ENCODE peak calls at places on chromosome 11, in seven cellular contexts. Q, V, J, T, B, L and X are unnamed samples.

GRCh38 chr11:132648841-132649240 is 883.5 kb downstream of the OPCML start:
- DNase-seq in V (no peak), J (no peak), L (no peak), Q (no peak), B (peak), T (no peak), X (no peak)

GRCh38 chr11:72353861-72354260 is 80.5 kb downstream of the CLPB start:
- DNase-seq in T (no peak), L (no peak), V (no peak), J (no peak), Q (peak), B (no peak), X (no peak)

GRCh38 chr11:17076517-17077239 is 789 bp downstream of the RPS13 start:
- DNase-seq in B (no peak), J (no peak), V (no peak), T (no peak), L (no peak), Q (no peak), X (peak)

GRCh38 chr11:104487035-104487775 is 323.3 kb upstream of the PDGFD start:
- DNase-seq in B (no peak), L (no peak), J (no peak), Q (no peak), T (no peak), V (no peak), X (no peak)

GRCh38 chr11:128026596-128026995 is 560.8 kb downstream of the ETS1 start:
- DNase-seq in B (no peak), L (no peak), Q (no peak), T (no peak), V (no peak), J (no peak), X (no peak)

GRCh38 chr11:69867076-69868002 is 48.1 kb upstream of the FGF3 start:
- DNase-seq in J (no peak), Q (no peak), V (no peak), T (no peak), L (no peak), B (no peak), X (no peak)

GRCh38 chr11:2885017-2885675 is 429 bp downstream of the CDKN1C start:
- DNase-seq in J (no peak), B (no peak), L (peak), T (peak), V (peak), Q (peak), X (peak)

GRCh38 chr11:74980627-74981026 is 8.1 kb upstream of the NEU3 start:
- DNase-seq in B (no peak), T (no peak), V (no peak), Q (no peak), J (no peak), L (no peak), X (no peak)

GRCh38 chr11:18259259-18259658 is 6.8 kb upstream of the SAA1 start:
- DNase-seq in T (no peak), V (no peak), L (no peak), J (no peak), B (no peak), Q (no peak), X (no peak)

GRCh38 chr11:28536504-28537267 is 428.5 kb downstream of the METTL15 start:
- DNase-seq in B (no peak), V (no peak), T (no peak), J (no peak), L (no peak), Q (no peak), X (no peak)

GRCh38 chr11:92838655-92839334 is 130.7 kb upstream of the MTNR1B start:
- DNase-seq in V (no peak), J (no peak), B (no peak), L (no peak), Q (peak), T (no peak), X (no peak)

GRCh38 chr11:2592559-2593392 is 107.0 kb downstream of the KCNQ1OT1 start:
- DNase-seq in V (no peak), J (no peak), L (peak), T (peak), Q (no peak), B (peak), X (peak)

GRCh38 chr11:22165087-22165486 is 27.8 kb upstream of the ANO5 start:
- DNase-seq in B (no peak), T (no peak), V (no peak), L (no peak), J (no peak), Q (no peak), X (no peak)

GRCh38 chr11:66324626-66325025 is 7.8 kb upstream of the CD248 start:
- DNase-seq in J (no peak), B (no peak), T (no peak), L (no peak), V (no peak), Q (no peak), X (no peak)

GRCh38 chr11:16982256-16982671 is 31.9 kb downstream of the PLEKHA7 start:
- DNase-seq in B (no peak), J (no peak), Q (peak), T (no peak), V (no peak), L (peak), X (peak)

GRCh38 chr11:64877390-64878222 is 815 bp downstream of the EHD1 start:
- DNase-seq in Q (no peak), T (no peak), J (no peak), B (no peak), L (no peak), V (no peak), X (peak)

GRCh38 chr11:74820763-74821162 is 72.1 kb downstream of the RNF169 start:
- DNase-seq in B (no peak), L (no peak), Q (no peak), T (no peak), V (no peak), J (no peak), X (no peak)

GRCh38 chr11:35142481-35143207 is 3.7 kb downstream of the CD44 start:
- DNase-seq in Q (peak), T (peak), V (no peak), J (no peak), L (no peak), B (no peak), X (no peak)

GRCh38 chr11:11813288-11813962 is 28.3 kb upstream of the USP47 start:
- DNase-seq in B (no peak), L (no peak), J (no peak), V (no peak), T (no peak), Q (no peak), X (no peak)

GRCh38 chr11:75428989-75429640 is 3.9 kb downstream of the KLHL35 start:
- DNase-seq in B (no peak), Q (no peak), J (no peak), L (no peak), T (no peak), V (no peak), X (peak)

GRCh38 chr11:122267602-122268001 is 151.6 kb upstream of the BLID start:
- DNase-seq in Q (peak), V (no peak), J (no peak), L (no peak), T (no peak), B (no peak), X (no peak)

GRCh38 chr11:6006846-6007245 is at the start of gene OR56A4:
- DNase-seq in V (no peak), B (no peak), Q (no peak), L (no peak), J (no peak), T (no peak), X (no peak)

GRCh38 chr11:60370811-60371297 is 7.5 kb upstream of the MS4A7 start:
- DNase-seq in J (no peak), B (no peak), V (peak), T (no peak), Q (no peak), L (no peak), X (no peak)

GRCh38 chr11:124712392-124712791 is 27.4 kb upstream of the NRGN start:
- DNase-seq in Q (no peak), B (no peak), J (no peak), T (no peak), L (no peak), V (no peak), X (no peak)

GRCh38 chr11:87286338-87286737 is 248.6 kb downstream of the TMEM135 start:
- DNase-seq in T (no peak), B (no peak), L (no peak), Q (no peak), V (no peak), J (no peak), X (no peak)

GRCh38 chr11:96157517-96157873 is 185.5 kb downstream of the MAML2 start:
- DNase-seq in B (no peak), J (no peak), T (no peak), L (no peak), Q (no peak), V (no peak), X (no peak)

GRCh38 chr11:70650075-70650909 is 252.0 kb downstream of the CTTN start:
- DNase-seq in T (no peak), B (no peak), L (no peak), J (peak), Q (peak), V (peak), X (no peak)

GRCh38 chr11:44094260-44094868 is 1.1 kb upstream of the EXT2 start:
- DNase-seq in L (peak), J (peak), B (no peak), V (peak), T (peak), Q (peak), X (peak)

GRCh38 chr11:48034926-48035876 is 54.8 kb downstream of the PTPRJ start:
- DNase-seq in Q (no peak), B (no peak), V (no peak), L (peak), J (no peak), T (peak), X (peak)
- TF ChIP-seq POLR2AphosphoS5 in Q (no peak), B (peak), V (no peak), L (peak), J (no peak), T (no peak), X (no peak)

GRCh38 chr11:78474451-78474850 is 56.8 kb upstream of the GAB2 start:
- DNase-seq in L (no peak), V (no peak), J (no peak), Q (no peak), B (no peak), T (no peak), X (no peak)
- H3K4me3 ChIP-seq in L (no peak), V (no peak), J (no peak), Q (no peak), B (no peak), T (no peak), X (no peak)

GRCh38 chr11:9761441-9761945 is 97.6 kb downstream of the SWAP70 start:
- DNase-seq in B (no peak), T (no peak), V (no peak), L (no peak), J (no peak), Q (no peak), X (no peak)

GRCh38 chr11:9762531-9762930 is 98.7 kb downstream of the SWAP70 start:
- DNase-seq in J (no peak), V (no peak), B (no peak), L (no peak), T (no peak), Q (no peak), X (no peak)

GRCh38 chr11:9769621-9770020 is 105.7 kb downstream of the SWAP70 start:
- DNase-seq in L (no peak), B (no peak), Q (no peak), V (no peak), J (no peak), T (no peak), X (no peak)

GRCh38 chr11:9763301-9763700 is 99.4 kb downstream of the SWAP70 start:
- DNase-seq in B (no peak), J (no peak), T (no peak), Q (no peak), V (no peak), L (no peak), X (no peak)

DNA sequence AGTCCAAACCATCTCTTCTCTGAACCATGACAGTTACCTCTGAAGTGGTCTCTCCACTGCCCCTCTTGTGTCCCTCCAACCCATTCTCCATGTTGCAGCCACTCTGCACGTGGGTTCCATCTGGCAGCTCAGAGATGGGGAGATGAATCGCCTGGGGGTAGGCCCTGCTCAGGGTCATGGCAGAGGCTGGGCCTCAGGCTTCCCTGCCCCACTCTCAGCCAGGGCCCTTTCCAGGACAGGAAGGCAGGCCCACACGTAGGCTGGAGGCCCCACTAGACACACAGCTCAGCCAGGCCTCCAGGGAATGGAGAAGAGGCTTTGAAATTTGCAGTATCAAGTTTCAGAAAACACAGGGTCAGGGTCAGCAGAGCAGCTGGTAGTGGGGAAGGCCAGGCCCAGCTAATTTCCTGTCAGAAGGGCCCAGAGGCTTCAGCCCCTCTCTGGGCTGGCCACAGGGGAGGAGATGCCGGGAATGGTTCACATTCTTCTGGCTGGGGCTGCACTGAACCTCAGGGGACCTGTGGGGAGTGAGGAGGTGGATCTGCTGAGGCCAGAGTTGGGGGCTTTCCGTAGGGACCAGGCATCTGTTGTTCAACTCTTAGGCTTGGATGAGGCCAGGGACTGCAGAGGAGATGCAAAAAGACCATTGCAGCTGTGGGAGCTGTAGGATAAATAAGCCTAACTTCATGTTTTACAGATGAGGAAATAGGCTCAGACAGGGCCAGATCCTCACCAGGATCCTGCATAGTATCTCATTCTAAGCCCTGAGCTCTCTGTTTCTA is 101.6 kb downstream of the SWAP70 start:
- DNase-seq in T (no peak), V (no peak), B (no peak), Q (peak), L (no peak), J (no peak), X (no peak)
- TF ChIP-seq POLR2AphosphoS5 in T (no peak), V (no peak), B (peak), Q (no peak), L (peak), J (no peak), X (no peak)

GRCh38 chr11:116687458-116688201 is 85.2 kb downstream of the BUD13 start:
- DNase-seq in T (no peak), Q (peak), B (no peak), J (no peak), V (no peak), L (no peak), X (peak)
- H3K4me3 ChIP-seq in T (no peak), Q (peak), B (no peak), J (no peak), V (no peak), L (no peak), X (no peak)

DNA sequence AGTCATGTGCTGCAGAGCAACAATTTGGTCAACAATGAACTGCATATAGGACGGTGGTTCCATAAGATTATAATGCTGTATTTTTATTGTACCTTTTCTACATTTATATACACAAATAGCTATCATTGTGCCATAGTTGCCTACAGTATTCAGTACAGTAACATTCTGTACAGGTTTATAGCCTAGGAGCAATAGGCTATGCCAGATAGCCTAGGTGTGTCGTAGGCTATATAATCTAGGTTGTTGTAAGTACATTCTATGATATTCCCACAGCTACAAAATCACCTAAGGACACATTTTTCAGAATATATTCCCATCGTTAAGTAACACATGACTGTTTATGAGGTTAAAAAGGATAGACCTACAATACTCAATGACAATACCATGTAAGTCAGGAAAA is 423.9 kb downstream of the SOX6 start:
- DNase-seq in Q (no peak), L (no peak), V (no peak), B (no peak), J (no peak), T (no peak), X (no peak)
- TF ChIP-seq POLR2AphosphoS5 in Q (no peak), L (no peak), V (no peak), B (no peak), J (no peak), T (no peak), X (no peak)

GRCh38 chr11:47376543-47377371 is 1.6 kb downstream of the SPI1 start:
- DNase-seq in J (no peak), L (no peak), Q (peak), T (no peak), B (no peak), V (no peak), X (peak)
- H3K4me3 ChIP-seq in J (no peak), L (peak), Q (no peak), T (peak), B (peak), V (no peak), X (peak)

GRCh38 chr11:10385696-10386095 is 69.4 kb upstream of the AMPD3 start:
- DNase-seq in J (no peak), B (peak), Q (no peak), T (peak), L (no peak), V (no peak), X (no peak)
- TF ChIP-seq POLR2AphosphoS5 in J (no peak), B (peak), Q (no peak), T (no peak), L (no peak), V (peak), X (no peak)

GRCh38 chr11:119228535-119229302 is 22.6 kb downstream of the CBL start:
- DNase-seq in B (no peak), V (no peak), Q (no peak), T (no peak), L (no peak), J (no peak), X (no peak)
- H3K4me3 ChIP-seq in B (no peak), V (no peak), Q (no peak), T (no peak), L (no peak), J (no peak), X (no peak)